ENCODE peak calls at places on chromosomes 7 and 10, in seven cellular contexts. U is lower lobe of right lung, P is SK-N-SH, V is IMR-90, A is A549, E is SJSA1, K is OCI-LY7. W is an unnamed sample.
A peak's percentile ranks its signal among the peaks of the same experiment; 100 is the strongest.

GRCh38 chr10:69874464-69874863 is 72.8 kb downstream of the COL13A1 start:
- DNase-seq in U (no peak), P (no peak), V (peak; percentile 82), A (peak; percentile 38), E (peak; percentile 69), K (no peak), W (no peak)

GRCh38 chr7:131157530-131158243 is 170.0 kb upstream of the MKLN1 start:
- DNase-seq in U (peak; percentile 47), P (no peak), V (peak; percentile 36), A (peak; percentile 55), E (no peak), K (no peak), W (peak; percentile 64)

GRCh38 chr10:76301950-76302349 is 870.5 kb downstream of the LRMDA start:
- DNase-seq in U (no peak), P (no peak), V (no peak), A (no peak), E (no peak), K (no peak), W (no peak)

GRCh38 chr10:105785721-105786120 is 1144.6 kb downstream of the SORCS3 start:
- DNase-seq in U (no peak), P (no peak), V (no peak), A (no peak), E (no peak), K (no peak), W (no peak)

GRCh38 chr7:119562839-119563238 is 710.1 kb upstream of the KCND2 start:
- DNase-seq in U (no peak), P (no peak), V (no peak), A (no peak), E (no peak), K (no peak), W (no peak)

GRCh38 chr10:94546058-94546595 is 539 bp downstream of the HELLS start:
- DNase-seq in U (no peak), P (peak; percentile 55), V (peak; percentile 16), A (peak; percentile 20), E (no peak), K (peak; percentile 47), W (no peak)

GRCh38 chr7:7639421-7639820 is 1.1 kb upstream of the UMAD1 start:
- DNase-seq in U (no peak), P (no peak), V (no peak), A (peak; percentile 2), E (no peak), K (peak; percentile 5), W (no peak)

GRCh38 chr10:121036431-121036830 is 185.3 kb downstream of the WDR11 start:
- DNase-seq in U (no peak), P (no peak), V (no peak), A (no peak), E (no peak), K (no peak), W (no peak)

GRCh38 chr10:104339469-104340098 is 1.3 kb upstream of the ITPRIP start:
- DNase-seq in U (no peak), P (no peak), V (peak; percentile 77), A (peak; percentile 42), E (peak; percentile 52), K (no peak), W (no peak)

GRCh38 chr10:53253221-53253620 is 480.6 kb upstream of the MBL2 start:
- DNase-seq in U (no peak), P (no peak), V (no peak), A (no peak), E (no peak), K (no peak), W (no peak)

GRCh38 chr10:78063236-78063635 is 29.6 kb downstream of the RPS24 start:
- DNase-seq in U (no peak), P (no peak), V (no peak), A (no peak), E (no peak), K (no peak), W (no peak)

GRCh38 chr7:132500727-132501410 is 75.4 kb downstream of the PLXNA4 start:
- DNase-seq in U (no peak), P (peak; percentile 43), V (no peak), A (peak; percentile 18), E (no peak), K (no peak), W (no peak)

GRCh38 chr10:110008518-110009339 is 945 bp downstream of the ADD3 start:
- DNase-seq in U (peak; percentile 53), P (peak; percentile 25), V (no peak), A (peak; percentile 25), E (no peak), K (peak; percentile 81), W (peak; percentile 69)

GRCh38 chr7:30074422-30075030 is 46.3 kb downstream of the PLEKHA8 start:
- DNase-seq in U (no peak), P (peak; percentile 32), V (peak; percentile 60), A (peak; percentile 49), E (no peak), K (peak; percentile 62), W (no peak)

GRCh38 chr10:91589015-91589655 is 43.7 kb downstream of the PPP1R3C start:
- DNase-seq in U (no peak), P (no peak), V (peak; percentile 46), A (peak; percentile 94), E (peak; percentile 62), K (no peak), W (no peak)

GRCh38 chr7:30598121-30598876 is 3.6 kb downstream of the GARS1 start:
- DNase-seq in U (no peak), P (no peak), V (peak; percentile 16), A (no peak), E (no peak), K (no peak), W (no peak)

GRCh38 chr7:93036807-93037206 is 81.0 kb downstream of the SAMD9 start:
- DNase-seq in U (no peak), P (no peak), V (no peak), A (no peak), E (no peak), K (no peak), W (no peak)

GRCh38 chr10:6423004-6423403 is 157.1 kb downstream of the PRKCQ start:
- DNase-seq in U (no peak), P (no peak), V (peak; percentile 2), A (no peak), E (no peak), K (no peak), W (no peak)

GRCh38 chr7:102933763-102934162 is 21.0 kb downstream of the LRRC17 start:
- DNase-seq in U (no peak), P (peak; percentile 48), V (peak; percentile 97), A (no peak), E (peak; percentile 91), K (no peak), W (peak; percentile 63)

DNA sequence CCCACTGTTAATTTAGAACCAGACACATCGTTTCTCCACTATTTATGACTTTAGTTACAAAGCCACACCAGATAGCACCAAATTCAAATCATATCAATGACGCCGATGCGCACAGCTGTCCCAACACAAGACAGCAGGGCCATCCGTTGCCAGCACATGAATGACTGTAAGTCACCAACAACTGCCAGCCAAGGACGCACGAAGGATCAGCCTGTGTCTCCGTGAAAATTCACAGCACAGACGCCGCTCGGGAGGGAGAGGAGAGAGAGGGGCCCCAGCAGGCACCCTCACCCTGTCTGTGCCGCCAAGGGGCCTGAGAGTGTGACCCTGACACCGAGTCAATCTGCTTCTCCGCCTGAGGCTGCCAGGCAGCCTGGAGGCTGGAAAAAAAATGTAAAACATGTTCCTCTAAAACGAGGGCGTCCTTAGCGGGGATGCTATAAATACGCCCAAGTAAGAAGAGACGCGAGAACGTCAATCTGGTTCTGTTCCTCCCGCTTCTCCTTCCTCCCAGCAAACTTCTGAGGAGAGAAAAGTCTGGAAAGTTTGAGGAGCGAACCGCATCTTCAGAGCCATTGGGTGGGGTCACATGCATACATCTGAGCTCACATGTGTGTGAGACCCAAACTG is 111.2 kb downstream of the PTPRN2 start:
- DNase-seq in U (no peak), P (no peak), V (no peak), A (no peak), E (no peak), K (no peak), W (no peak)
- H3K9me3 ChIP-seq in U (no peaks in the 10 kb centered on the region), P (no peaks in the 10 kb centered on the region), V (peaks cover 63% of the 10 kb centered on the region), A (no peaks in the 10 kb centered on the region), E (no peaks in the 10 kb centered on the region), K (no peaks in the 10 kb centered on the region), W (no peaks in the 10 kb centered on the region)

GRCh38 chr10:126948355-126949160 is 43.3 kb downstream of the DOCK1 start:
- DNase-seq in U (no peak), P (no peak), V (no peak), A (no peak), E (no peak), K (no peak), W (no peak)
- H3K9me3 ChIP-seq in U (no peaks in the 10 kb centered on the region), P (no peaks in the 10 kb centered on the region), V (no peaks in the 10 kb centered on the region), A (peaks cover 22% of the 10 kb centered on the region), E (peaks cover 9% of the 10 kb centered on the region), K (peaks cover 49% of the 10 kb centered on the region), W (no peaks in the 10 kb centered on the region)

GRCh38 chr10:37703833-37704382 is 153.5 kb downstream of the ZNF248 start:
- DNase-seq in U (no peak), P (no peak), V (no peak), A (no peak), E (no peak), K (no peak), W (peak; percentile 46)
- H3K9me3 ChIP-seq in U (no peaks in the 10 kb centered on the region), P (no peaks in the 10 kb centered on the region), V (peaks cover 52% of the 10 kb centered on the region), A (no peaks in the 10 kb centered on the region), E (no peaks in the 10 kb centered on the region), K (no peaks in the 10 kb centered on the region), W (no peaks in the 10 kb centered on the region)

GRCh38 chr7:152347888-152348287 is 87.9 kb downstream of the KMT2C start:
- DNase-seq in U (no peak), P (no peak), V (no peak), A (no peak), E (no peak), K (no peak), W (no peak)
- H3K9me3 ChIP-seq in U (no peaks in the 10 kb centered on the region), P (peaks cover 6% of the 10 kb centered on the region), V (no peaks in the 10 kb centered on the region), A (no peaks in the 10 kb centered on the region), E (no peaks in the 10 kb centered on the region), K (no peaks in the 10 kb centered on the region), W (no peaks in the 10 kb centered on the region)

DNA sequence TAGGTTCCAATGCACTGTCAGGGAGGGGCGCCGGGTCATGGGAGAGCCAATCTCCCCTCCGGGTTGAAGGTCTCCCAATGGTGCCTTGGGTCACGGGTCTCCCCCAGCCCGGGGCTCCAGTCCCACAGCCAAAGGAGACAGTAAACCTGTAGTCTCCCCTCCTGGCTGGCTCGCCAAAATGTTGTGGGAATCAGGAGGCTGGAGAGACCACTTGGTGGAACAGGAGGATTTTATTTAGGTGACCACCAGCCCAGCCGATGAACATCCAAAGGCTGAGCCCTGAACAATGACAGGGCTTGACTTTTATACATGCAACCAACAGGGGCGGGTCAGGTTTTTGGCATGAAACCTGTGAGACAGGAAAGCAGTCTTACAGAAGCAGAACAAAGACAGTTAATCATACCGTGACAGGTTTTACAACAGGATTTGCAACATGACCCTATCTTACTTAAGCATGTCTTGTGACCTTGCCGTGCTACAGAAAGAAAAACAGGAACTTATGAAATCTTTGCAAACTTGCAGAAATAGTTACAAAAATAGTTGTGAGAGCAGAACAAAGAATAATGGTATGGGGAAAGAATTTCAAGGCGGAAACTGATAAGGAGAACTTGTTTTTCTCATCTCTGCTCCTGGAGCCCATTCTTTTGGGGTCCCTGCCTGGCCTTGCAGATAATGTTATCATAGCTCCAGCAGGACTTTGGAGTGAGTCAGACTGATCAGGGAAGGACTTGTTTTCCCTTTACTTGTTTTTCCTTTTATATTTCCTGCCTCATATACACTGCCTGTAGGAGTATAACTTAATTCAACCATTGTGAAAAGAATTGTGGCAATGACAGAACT is 7.1 kb downstream of the ERV3-1 start:
- DNase-seq in U (peak; percentile 49), P (no peak), V (peak; percentile 53), A (peak; percentile 6), E (no peak), K (peak; percentile 87), W (no peak)
- H3K9me3 ChIP-seq in U (peaks cover 27% of the 10 kb centered on the region), P (no peaks in the 10 kb centered on the region), V (peaks cover 55% of the 10 kb centered on the region), A (peaks cover 87% of the 10 kb centered on the region), E (peaks cover 16% of the 10 kb centered on the region), K (peaks cover 45% of the 10 kb centered on the region), W (peaks cover 8% of the 10 kb centered on the region)